ENCODE peak calls at places on chromosomes 11 and 22, in four cellular contexts. W, J, D and Q are unnamed samples.

GRCh38 chr11:28417601-28418323 is 309.6 kb downstream of the METTL15 start:
- DNase-seq in W (no peak), J (no peak), D (no peak), Q (no peak)

GRCh38 chr11:107928046-107928766 is at the start of gene RAB39A:
- DNase-seq in W (peak), J (peak), D (peak), Q (peak)

GRCh38 chr22:27681037-27681436 is 120.5 kb downstream of the MN1 start:
- DNase-seq in W (no peak), J (no peak), D (no peak), Q (no peak)

GRCh38 chr11:450809-451451 is 851 bp downstream of the PTDSS2 start:
- DNase-seq in W (peak), J (peak), D (peak), Q (peak)

GRCh38 chr11:86388198-86388597 is 13.5 kb downstream of the CCDC81 start:
- DNase-seq in W (no peak), J (no peak), D (no peak), Q (no peak)

GRCh38 chr11:119347242-119347641 is 737 bp upstream of the MFRP start:
- DNase-seq in W (no peak), J (no peak), D (no peak), Q (no peak)

GRCh38 chr22:36913431-36914382 is at the start of gene CSF2RB:
- DNase-seq in W (peak), J (no peak), D (peak), Q (peak)

GRCh38 chr11:132131051-132131450 is 760.6 kb downstream of the NTM start:
- DNase-seq in W (no peak), J (no peak), D (no peak), Q (no peak)

GRCh38 chr11:105719073-105719846 is 109.4 kb downstream of the GRIA4 start:
- DNase-seq in W (no peak), J (peak), D (no peak), Q (no peak)

GRCh38 chr11:77823775-77824174 is 2.8 kb downstream of the AAMDC start:
- DNase-seq in W (no peak), J (no peak), D (no peak), Q (no peak)

DNA sequence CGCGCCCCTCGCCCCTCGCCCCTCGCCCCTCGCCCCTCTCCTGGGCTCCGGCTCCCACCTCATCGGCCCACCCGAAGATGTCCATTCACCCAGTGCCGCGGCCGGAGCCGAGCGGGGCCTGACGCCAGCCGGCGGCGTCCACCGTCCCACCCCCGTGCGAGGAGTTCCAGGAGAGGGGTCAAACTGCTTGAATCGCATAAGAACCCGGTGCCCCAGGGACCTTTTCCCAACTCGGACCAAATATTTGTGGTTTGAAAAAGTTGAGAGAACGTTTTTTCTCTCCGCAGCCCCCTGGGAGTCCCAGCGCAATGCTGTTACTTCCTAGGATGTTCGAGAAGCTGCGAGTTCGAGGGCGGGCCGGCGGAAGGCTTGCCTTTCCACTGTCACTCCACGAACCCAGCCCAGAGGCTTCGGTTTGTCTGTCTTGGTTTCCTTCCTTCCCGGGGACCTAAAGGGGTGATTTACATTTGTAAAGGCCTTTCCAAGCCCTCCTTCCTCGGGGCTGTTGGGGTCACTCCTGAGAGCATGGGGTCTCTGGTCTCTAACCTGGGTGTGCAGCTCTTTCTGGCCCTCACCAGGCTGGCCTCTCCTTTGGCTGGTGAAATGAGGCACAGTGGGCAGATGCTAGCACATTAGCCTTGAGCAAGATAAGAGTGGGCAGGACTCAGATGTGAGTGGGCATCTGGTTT is 38.0 kb downstream of the ETS1 start:
- DNase-seq in W (peak), J (no peak), D (peak), Q (peak)
- H3K4me3 ChIP-seq in W (peak), J (no peak), D (peak), Q (no peak)

GRCh38 chr11:65615229-65615949 is at the start of gene PCNX3:
- DNase-seq in W (peak), J (peak), D (peak), Q (peak)
- TF ChIP-seq EP300 in W (no peak), J (no peak), D (no peak), Q (no peak)

DNA sequence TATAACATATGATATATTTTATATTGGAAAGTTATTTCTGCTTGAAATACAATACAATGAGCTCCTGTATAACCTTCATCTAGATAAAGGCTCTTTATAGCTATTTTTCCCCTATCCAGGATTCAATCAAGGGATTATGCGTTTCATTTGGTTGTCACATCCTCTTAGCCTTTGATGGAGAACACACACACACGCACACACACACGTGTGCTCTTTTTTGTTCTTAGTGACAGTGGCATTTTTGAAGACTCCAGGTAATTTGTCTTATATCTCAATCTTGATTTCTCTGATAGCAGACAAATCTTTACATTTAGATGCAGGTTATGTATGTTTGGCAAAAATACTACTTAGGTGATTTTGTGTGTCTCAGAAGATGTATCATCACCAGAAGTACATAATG is 144.2 kb upstream of the CEP126 start:
- DNase-seq in W (no peak), J (no peak), D (no peak), Q (no peak)
- TF ChIP-seq CTCF in W (no peak), J (no peak), D (no peak), Q (no peak)

GRCh38 chr22:45586651-45587405 is 84.1 kb downstream of the FBLN1 start:
- DNase-seq in W (no peak), J (no peak), D (no peak), Q (no peak)

GRCh38 chr22:45587638-45588481 is 83.8 kb upstream of the ATXN10 start:
- DNase-seq in W (no peak), J (peak), D (no peak), Q (no peak)

GRCh38 chr22:45589556-45589955 is 82.1 kb upstream of the ATXN10 start:
- DNase-seq in W (no peak), J (no peak), D (no peak), Q (no peak)

GRCh38 chr22:45594123-45594941 is 77.3 kb upstream of the ATXN10 start:
- DNase-seq in W (no peak), J (no peak), D (no peak), Q (no peak)

GRCh38 chr22:45590262-45590661 is 81.4 kb upstream of the ATXN10 start:
- DNase-seq in W (no peak), J (no peak), D (no peak), Q (no peak)
- H3K4me3 ChIP-seq in W (no peak), J (no peak), D (no peak), Q (no peak)

DNA sequence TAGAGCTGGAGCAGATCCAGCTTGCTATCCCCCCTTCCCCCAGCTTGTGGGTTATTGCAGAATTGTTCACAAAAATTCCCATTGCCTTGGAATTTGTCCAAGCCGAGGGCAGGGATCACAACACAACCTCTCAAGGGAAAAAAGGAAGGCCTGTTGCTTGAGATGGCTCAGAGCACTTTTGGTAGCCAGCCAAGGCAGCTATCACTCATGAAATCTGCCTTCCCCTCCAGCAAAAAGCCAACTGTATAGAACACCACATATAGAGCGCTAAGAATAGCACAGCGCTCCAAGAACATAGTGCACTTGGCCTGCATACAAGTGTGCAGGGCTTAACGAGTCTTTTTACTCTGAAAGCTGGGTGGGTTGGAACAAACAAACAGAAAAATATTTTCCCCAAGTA is 46.2 kb downstream of the FAM83F start:
- DNase-seq in W (no peak), J (no peak), D (peak), Q (peak)
- TF ChIP-seq EP300 in W (no peak), J (no peak), D (no peak), Q (no peak)